ENCODE peak calls at places on chromosome 20, in seven cellular contexts. One of them, this sample, is unnamed.

GRCh38 chr20:58691773-58692578 is 624 bp upstream of the NPEPL1 start:
- DNase-seq in endothelial cell: no peak
- DNase-seq in progenitor cell of endocrine pancreas: no peak
- DNase-seq in uterus: peak
- DNase-seq in left ventricle myocardium inferior: peak
- DNase-seq in upper lobe of right lung: peak
- DNase-seq in GM06990: no peak
- DNase-seq in this sample: no peak

GRCh38 chr20:48314925-48315592 is 512.7 kb downstream of the PREX1 start:
- DNase-seq in endothelial cell: no peak
- DNase-seq in progenitor cell of endocrine pancreas: no peak
- DNase-seq in uterus: no peak
- DNase-seq in left ventricle myocardium inferior: no peak
- DNase-seq in upper lobe of right lung: no peak
- DNase-seq in GM06990: no peak
- DNase-seq in this sample: no peak

GRCh38 chr20:9503530-9504251 is 10.7 kb upstream of the LAMP5 start:
- DNase-seq in endothelial cell: no peak
- DNase-seq in progenitor cell of endocrine pancreas: no peak
- DNase-seq in uterus: no peak
- DNase-seq in left ventricle myocardium inferior: no peak
- DNase-seq in upper lobe of right lung: no peak
- DNase-seq in GM06990: no peak
- DNase-seq in this sample: no peak

GRCh38 chr20:20752712-20753111 is 40.3 kb upstream of the RALGAPA2 start:
- DNase-seq in endothelial cell: no peak
- DNase-seq in progenitor cell of endocrine pancreas: no peak
- DNase-seq in uterus: no peak
- DNase-seq in left ventricle myocardium inferior: no peak
- DNase-seq in upper lobe of right lung: no peak
- DNase-seq in GM06990: no peak
- DNase-seq in this sample: no peak

GRCh38 chr20:36248836-36249235 is 12.6 kb downstream of the AAR2 start:
- DNase-seq in endothelial cell: no peak
- DNase-seq in progenitor cell of endocrine pancreas: no peak
- DNase-seq in uterus: no peak
- DNase-seq in left ventricle myocardium inferior: no peak
- DNase-seq in upper lobe of right lung: no peak
- DNase-seq in GM06990: no peak
- DNase-seq in this sample: no peak

GRCh38 chr20:32635764-32636163 is 38.0 kb downstream of the C20orf203 start:
- DNase-seq in endothelial cell: no peak
- DNase-seq in progenitor cell of endocrine pancreas: no peak
- DNase-seq in uterus: no peak
- DNase-seq in left ventricle myocardium inferior: no peak
- DNase-seq in upper lobe of right lung: no peak
- DNase-seq in GM06990: no peak
- DNase-seq in this sample: no peak

GRCh38 chr20:6140947-6141346 is 18.1 kb upstream of the FERMT1 start:
- DNase-seq in endothelial cell: no peak
- DNase-seq in progenitor cell of endocrine pancreas: no peak
- DNase-seq in uterus: no peak
- DNase-seq in left ventricle myocardium inferior: no peak
- DNase-seq in upper lobe of right lung: no peak
- DNase-seq in GM06990: no peak
- DNase-seq in this sample: no peak

GRCh38 chr20:4998160-4998651 is 3.1 kb downstream of the SLC23A2 start:
- DNase-seq in endothelial cell: no peak
- DNase-seq in progenitor cell of endocrine pancreas: no peak
- DNase-seq in uterus: no peak
- DNase-seq in left ventricle myocardium inferior: no peak
- DNase-seq in upper lobe of right lung: no peak
- DNase-seq in GM06990: no peak
- DNase-seq in this sample: no peak

GRCh38 chr20:64100566-64100888 is 6.8 kb downstream of the NPBWR2 start:
- DNase-seq in endothelial cell: no peak
- DNase-seq in progenitor cell of endocrine pancreas: no peak
- DNase-seq in uterus: no peak
- DNase-seq in left ventricle myocardium inferior: no peak
- DNase-seq in upper lobe of right lung: no peak
- DNase-seq in GM06990: no peak
- DNase-seq in this sample: no peak

GRCh38 chr20:61993058-61993457 is 72.6 kb downstream of the TAF4 start:
- DNase-seq in endothelial cell: no peak
- DNase-seq in progenitor cell of endocrine pancreas: no peak
- DNase-seq in uterus: no peak
- DNase-seq in left ventricle myocardium inferior: no peak
- DNase-seq in upper lobe of right lung: no peak
- DNase-seq in GM06990: no peak
- DNase-seq in this sample: peak

GRCh38 chr20:33130553-33130952 is 37.4 kb upstream of the BPIFA2 start:
- DNase-seq in endothelial cell: no peak
- DNase-seq in progenitor cell of endocrine pancreas: no peak
- DNase-seq in uterus: no peak
- DNase-seq in left ventricle myocardium inferior: no peak
- DNase-seq in upper lobe of right lung: no peak
- DNase-seq in GM06990: no peak
- DNase-seq in this sample: no peak

GRCh38 chr20:10731190-10731955 is 57.6 kb upstream of the JAG1 start:
- DNase-seq in endothelial cell: no peak
- DNase-seq in progenitor cell of endocrine pancreas: no peak
- DNase-seq in uterus: no peak
- DNase-seq in left ventricle myocardium inferior: no peak
- DNase-seq in upper lobe of right lung: no peak
- DNase-seq in GM06990: no peak
- DNase-seq in this sample: no peak

GRCh38 chr20:38601216-38602184 is at the start of gene ARHGAP40:
- DNase-seq in endothelial cell: peak
- DNase-seq in progenitor cell of endocrine pancreas: no peak
- DNase-seq in uterus: no peak
- DNase-seq in left ventricle myocardium inferior: no peak
- DNase-seq in upper lobe of right lung: no peak
- DNase-seq in GM06990: no peak
- DNase-seq in this sample: no peak
- TF ChIP-seq CTCF in endothelial cell: no peak
- TF ChIP-seq CTCF in progenitor cell of endocrine pancreas: peak
- TF ChIP-seq CTCF in uterus: no peak
- TF ChIP-seq CTCF in left ventricle myocardium inferior: peak
- TF ChIP-seq CTCF in upper lobe of right lung: no peak
- TF ChIP-seq CTCF in GM06990: peak
- TF ChIP-seq CTCF in this sample: peak

GRCh38 chr20:47020231-47020630 is 125.6 kb downstream of the EYA2 start:
- DNase-seq in endothelial cell: no peak
- DNase-seq in progenitor cell of endocrine pancreas: no peak
- DNase-seq in uterus: no peak
- DNase-seq in left ventricle myocardium inferior: no peak
- DNase-seq in upper lobe of right lung: no peak
- DNase-seq in GM06990: no peak
- DNase-seq in this sample: no peak
- TF ChIP-seq CTCF in endothelial cell: no peak
- TF ChIP-seq CTCF in progenitor cell of endocrine pancreas: no peak
- TF ChIP-seq CTCF in uterus: no peak
- TF ChIP-seq CTCF in left ventricle myocardium inferior: no peak
- TF ChIP-seq CTCF in upper lobe of right lung: no peak
- TF ChIP-seq CTCF in GM06990: no peak
- TF ChIP-seq CTCF in this sample: peak

DNA sequence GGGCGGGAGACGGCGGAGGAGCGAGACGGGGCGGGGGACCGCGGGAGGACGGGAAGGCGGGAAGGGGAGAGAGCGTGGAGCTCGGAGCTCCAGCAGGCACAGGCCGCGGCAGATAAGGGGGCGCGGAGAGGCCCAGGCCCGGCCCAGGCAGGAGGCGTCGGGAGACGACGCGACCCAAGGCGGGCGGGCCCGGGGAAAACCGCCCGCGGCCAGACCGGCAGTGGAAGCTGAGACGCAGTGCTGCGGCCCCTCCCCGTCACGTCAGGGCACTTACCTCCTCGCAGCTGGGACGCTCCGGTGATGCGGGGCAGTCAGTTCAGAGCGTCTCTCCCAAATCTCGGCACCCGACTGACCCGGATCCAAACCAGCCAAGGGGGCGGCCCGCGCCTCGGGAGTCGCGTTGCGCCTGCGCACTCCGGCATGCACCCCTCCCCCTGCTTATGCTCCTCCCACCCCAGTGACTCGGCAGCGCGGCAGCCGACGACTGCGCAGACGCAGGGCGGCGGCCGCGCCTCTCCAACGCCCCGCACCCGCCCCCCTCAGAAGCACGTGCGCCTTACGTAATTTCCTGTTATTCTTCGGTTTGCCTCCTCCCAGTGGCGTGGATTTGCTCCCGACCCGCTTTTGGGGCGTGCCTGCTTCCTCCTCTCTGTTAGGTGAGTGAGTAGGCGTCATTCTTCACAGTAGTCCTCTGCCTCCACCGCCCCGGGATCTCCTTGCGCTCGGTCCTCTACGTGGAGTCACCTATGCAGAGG is at the start of gene OSER1:
- DNase-seq in endothelial cell: peak
- DNase-seq in progenitor cell of endocrine pancreas: peak
- DNase-seq in uterus: peak
- DNase-seq in left ventricle myocardium inferior: peak
- DNase-seq in upper lobe of right lung: peak
- DNase-seq in GM06990: peak
- DNase-seq in this sample: peak
- TF ChIP-seq CTCF in endothelial cell: no peak
- TF ChIP-seq CTCF in progenitor cell of endocrine pancreas: no peak
- TF ChIP-seq CTCF in uterus: no peak
- TF ChIP-seq CTCF in left ventricle myocardium inferior: no peak
- TF ChIP-seq CTCF in upper lobe of right lung: no peak
- TF ChIP-seq CTCF in GM06990: no peak
- TF ChIP-seq CTCF in this sample: no peak

GRCh38 chr20:44800398-44801046 is 9.8 kb downstream of the RIMS4 start:
- DNase-seq in endothelial cell: peak
- DNase-seq in progenitor cell of endocrine pancreas: no peak
- DNase-seq in uterus: no peak
- DNase-seq in left ventricle myocardium inferior: no peak
- DNase-seq in upper lobe of right lung: no peak
- DNase-seq in GM06990: no peak
- DNase-seq in this sample: no peak
- TF ChIP-seq CTCF in endothelial cell: no peak
- TF ChIP-seq CTCF in progenitor cell of endocrine pancreas: peak
- TF ChIP-seq CTCF in uterus: no peak
- TF ChIP-seq CTCF in left ventricle myocardium inferior: peak
- TF ChIP-seq CTCF in upper lobe of right lung: no peak
- TF ChIP-seq CTCF in GM06990: peak
- TF ChIP-seq CTCF in this sample: peak

This sample was measured in chondrocyte.